ENCODE peak calls at places on chromosomes 3 and 15, in five cellular contexts. O is HCT116, X is SK-N-SH, S is HepG2, D is GM12878. M is an unnamed sample.

GRCh38 chr3:73681610-73682009 is 56.9 kb upstream of the PDZRN3 start:
- DNase-seq in S (no peak), D (no peak), X (no peak), O (no peak), M (peak; percentile 11)

GRCh38 chr3:19885468-19885867 is 48.5 kb downstream of the EFHB start:
- DNase-seq in X (peak; percentile 26), S (peak; percentile 30), O (no peak), D (no peak), M (peak; percentile 9)

GRCh38 chr3:112682361-112682760 is 41.4 kb upstream of the CCDC80 start:
- DNase-seq in X (no peak), O (no peak), S (no peak), D (no peak), M (no peak)

GRCh38 chr15:31799711-31800321 is 230.5 kb upstream of the CHRNA7 start:
- DNase-seq in O (no peak), D (peak; percentile 77), S (no peak), X (no peak), M (no peak)

GRCh38 chr3:160003520-160004128 is 15.0 kb downstream of the IL12A start:
- DNase-seq in X (peak; percentile 57), D (no peak), S (peak; percentile 51), O (peak; percentile 48), M (no peak)

GRCh38 chr3:134406331-134407246 is 32.3 kb upstream of the AMOTL2 start:
- DNase-seq in O (no peak), S (no peak), D (no peak), X (peak; percentile 82), M (no peak)

GRCh38 chr3:178901204-178901603 is 170.4 kb downstream of the ZMAT3 start:
- DNase-seq in X (no peak), O (no peak), D (no peak), S (no peak), M (no peak)

GRCh38 chr15:91238664-91239428 is 138.8 kb downstream of the SV2B start:
- DNase-seq in X (no peak), S (no peak), D (no peak), O (no peak), M (no peak)

GRCh38 chr15:43523646-43524045 is 6.2 kb downstream of the MAP1A start:
- DNase-seq in O (no peak), X (no peak), S (no peak), D (no peak), M (no peak)

GRCh38 chr15:43524254-43524847 is 6.9 kb downstream of the MAP1A start:
- DNase-seq in X (no peak), D (no peak), S (no peak), O (no peak), M (no peak)

GRCh38 chr15:43526261-43526930 is 9.0 kb downstream of the MAP1A start:
- DNase-seq in D (no peak), X (no peak), O (no peak), S (no peak), M (no peak)

GRCh38 chr15:43527016-43527801 is 9.8 kb downstream of the MAP1A start:
- DNase-seq in D (no peak), O (no peak), S (no peak), X (no peak), M (no peak)

GRCh38 chr15:43525131-43525530 is 7.7 kb downstream of the MAP1A start:
- DNase-seq in X (no peak), D (no peak), S (no peak), O (no peak), M (no peak)
- TF ChIP-seq JUND in X (no peak), D (no peak), S (no peak), O (no peak), M (no peak)

DNA sequence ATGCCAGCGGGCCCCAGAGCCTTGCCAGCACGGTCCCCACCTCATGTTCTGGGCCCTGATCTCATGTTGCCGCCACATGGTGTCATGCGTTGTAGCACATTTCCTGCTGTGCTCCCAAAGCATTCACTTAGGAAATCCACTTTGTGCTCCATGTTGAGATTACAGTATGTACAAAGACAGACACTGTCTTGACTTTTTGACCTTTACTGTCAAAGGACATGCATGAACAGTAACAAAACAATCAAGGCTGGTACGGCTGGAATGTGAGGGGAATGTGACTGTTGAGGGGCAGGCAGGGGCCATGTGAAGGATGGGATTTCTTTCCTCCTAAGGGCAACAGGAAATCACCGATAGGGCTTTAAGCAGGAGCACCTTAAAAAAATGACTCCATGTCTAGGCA is 53.3 kb upstream of the RPL32 start:
- DNase-seq in X (no peak), S (peak; percentile 73), O (no peak), D (no peak), M (no peak)
- TF ChIP-seq JUND in X (no peak), S (no peak), O (no peak), D (no peak), M (no peak)

GRCh38 chr3:174206607-174207192 is 652.4 kb upstream of the NAALADL2 start:
- DNase-seq in O (no peak), X (no peak), S (no peak), D (no peak), M (no peak)
- TF ChIP-seq JUND in O (no peak), X (no peak), S (no peak), D (no peak), M (no peak)

GRCh38 chr3:14113964-14114667 is 10.6 kb downstream of the CHCHD4 start:
- DNase-seq in D (no peak), O (no peak), X (no peak), S (peak; percentile 47), M (no peak)
- TF ChIP-seq JUND in D (no peak), O (no peak), X (no peak), S (no peak), M (no peak)

DNA sequence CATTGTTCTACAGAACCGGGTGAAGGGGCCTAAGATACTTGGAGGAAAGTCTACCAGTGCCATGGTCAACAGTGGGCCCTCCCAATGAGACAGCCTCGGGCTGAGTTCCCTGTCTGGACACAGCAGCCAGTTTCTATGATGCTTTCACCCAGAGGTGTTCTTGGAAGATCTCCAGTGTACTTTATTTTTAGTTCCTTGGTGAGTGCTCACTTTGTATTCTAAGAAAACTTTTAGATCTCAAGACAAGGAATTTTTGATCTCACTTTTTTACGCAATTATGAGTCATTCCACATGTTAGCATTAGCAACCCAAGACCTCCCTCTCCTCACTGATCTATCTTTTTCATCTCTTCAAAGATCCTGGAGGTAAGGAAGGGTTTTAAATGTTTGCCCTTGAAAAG is 287.7 kb downstream of the RORA start:
- DNase-seq in S (no peak), X (no peak), O (no peak), D (no peak), M (no peak)
- TF ChIP-seq JUND in S (no peak), X (peak; percentile 68), O (no peak), D (no peak), M (no peak)

GRCh38 chr3:106341090-106341489 is 472.3 kb upstream of the CBLB start:
- DNase-seq in D (no peak), S (no peak), O (no peak), X (peak; percentile 78), M (no peak)
- TF ChIP-seq JUND in D (no peak), S (no peak), O (no peak), X (peak; percentile 22), M (no peak)

GRCh38 chr15:101723874-101724674 is at the start of gene TARS3:
- DNase-seq in X (peak; percentile 98), O (peak; percentile 73), S (peak; percentile 82), D (peak; percentile 37), M (peak; percentile 93)
- TF ChIP-seq JUND in X (no peak), O (no peak), S (no peak), D (no peak), M (no peak)

DNA sequence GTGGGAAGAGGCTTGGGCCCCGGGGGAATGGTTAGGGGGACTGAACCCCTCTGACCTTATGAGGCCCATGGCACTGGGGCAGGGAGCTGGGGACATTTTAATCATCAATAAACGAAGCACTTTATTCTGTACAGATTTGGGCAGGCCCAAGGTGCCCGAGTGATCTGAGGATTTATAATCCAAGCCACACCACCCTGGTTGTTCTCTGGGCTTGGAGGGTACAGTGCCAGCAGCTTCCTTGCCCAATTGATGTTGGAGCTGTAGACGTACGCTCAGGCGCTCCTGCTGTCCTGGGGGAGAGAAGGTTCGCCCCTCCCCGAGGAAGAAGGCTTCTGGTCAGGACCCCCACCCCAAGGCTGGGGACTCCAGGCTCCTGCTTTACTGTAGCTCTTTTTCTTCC is 12.5 kb downstream of the ZBTB47 start:
- DNase-seq in X (peak; percentile 27), D (no peak), S (no peak), O (no peak), M (no peak)
- TF ChIP-seq JUND in X (no peak), D (no peak), S (no peak), O (no peak), M (no peak)

GRCh38 chr3:177336841-177337430 is 139.7 kb upstream of the TBL1XR1 start:
- DNase-seq in S (no peak), D (no peak), O (no peak), X (no peak), M (no peak)

GRCh38 chr3:177337548-177338331 is 140.5 kb upstream of the TBL1XR1 start:
- DNase-seq in X (no peak), S (no peak), D (peak; percentile 87), O (no peak), M (no peak)

GRCh38 chr3:177334803-177335202 is 137.5 kb upstream of the TBL1XR1 start:
- DNase-seq in S (no peak), D (no peak), O (no peak), X (no peak), M (no peak)

GRCh38 chr3:177333535-177334495 is 136.5 kb upstream of the TBL1XR1 start:
- DNase-seq in S (no peak), D (no peak), O (no peak), X (no peak), M (no peak)

GRCh38 chr3:177335728-177336127 is 138.4 kb upstream of the TBL1XR1 start:
- DNase-seq in O (no peak), D (no peak), X (no peak), S (no peak), M (no peak)
- TF ChIP-seq JUND in O (no peak), D (no peak), X (no peak), S (no peak), M (no peak)

DNA sequence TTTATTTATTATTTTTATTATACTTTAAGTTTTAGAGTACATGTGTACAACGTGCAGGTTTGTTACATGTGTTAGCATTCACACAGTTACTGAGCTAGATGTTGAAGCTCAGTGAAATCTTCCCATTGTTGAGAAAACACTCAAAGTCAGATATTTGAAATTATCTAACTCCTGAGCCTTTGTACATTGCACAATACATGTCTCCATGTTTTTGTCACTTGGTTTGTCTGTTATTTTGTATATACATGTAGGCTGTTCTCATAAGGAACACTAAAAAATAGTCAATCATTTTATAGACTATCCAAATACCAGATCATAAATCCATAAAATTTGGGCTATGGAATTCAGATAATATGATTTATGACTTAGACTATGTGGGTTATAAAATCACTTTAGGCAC is 1126.5 kb downstream of the NSUN3 start:
- DNase-seq in O (no peak), S (no peak), D (no peak), X (no peak), M (no peak)
- TF ChIP-seq JUND in O (no peak), S (no peak), D (no peak), X (no peak), M (no peak)

M was measured in T47D.